ENCODE peak calls at places on chromosome 5, in five cellular contexts. Q is suprapubic skin, C is stomach, Z is transverse colon, S is testis. O is an unnamed sample.

GRCh38 chr5:178791976-178792375 is 61.5 kb upstream of the ZNF354A start:
- DNase-seq in Q (no peak), C (no peak), Z (no peak), S (no peak), O (no peak)

GRCh38 chr5:95858023-95858461 is 35.5 kb upstream of the GLRX start:
- DNase-seq in Q (peak), C (no peak), Z (no peak), S (no peak), O (no peak)

GRCh38 chr5:178114325-178115135 is 1.2 kb downstream of the N4BP3 start:
- DNase-seq in Q (no peak), C (peak), Z (peak), S (peak), O (no peak)

GRCh38 chr5:102611312-102611711 is 112.5 kb upstream of the SLCO6A1 start:
- DNase-seq in Q (no peak), C (no peak), Z (no peak), S (no peak), O (no peak)

GRCh38 chr5:107772418-107773310 is 101.9 kb upstream of the EFNA5 start:
- DNase-seq in Q (no peak), C (no peak), Z (no peak), S (no peak), O (no peak)

GRCh38 chr5:138503487-138504270 is 38.4 kb downstream of the EGR1 start:
- DNase-seq in Q (no peak), C (peak), Z (peak), S (peak), O (peak)

GRCh38 chr5:63094730-63095129 is 516.1 kb downstream of the LRRC70 start:
- DNase-seq in Q (no peak), C (no peak), Z (no peak), S (no peak), O (no peak)

GRCh38 chr5:120778491-120779293 is 314.6 kb downstream of the PRR16 start:
- DNase-seq in Q (no peak), C (no peak), Z (no peak), S (no peak), O (no peak)

GRCh38 chr5:68423154-68423811 is 207.7 kb downstream of the PIK3R1 start:
- DNase-seq in Q (no peak), C (no peak), Z (no peak), S (no peak), O (no peak)

GRCh38 chr5:40446910-40447309 is 232.8 kb upstream of the PTGER4 start:
- DNase-seq in Q (no peak), C (no peak), Z (no peak), S (no peak), O (no peak)

GRCh38 chr5:55897206-55897894 is 46.2 kb downstream of the IL31RA start:
- DNase-seq in Q (no peak), C (no peak), Z (no peak), S (no peak), O (no peak)

GRCh38 chr5:133247881-133248642 is 196.2 kb downstream of the HSPA4 start:
- DNase-seq in Q (no peak), C (no peak), Z (no peak), S (peak), O (no peak)

GRCh38 chr5:11906495-11906894 is 2.2 kb upstream of the CTNND2 start:
- DNase-seq in Q (no peak), C (no peak), Z (no peak), S (no peak), O (no peak)

GRCh38 chr5:108836492-108836891 is 88.8 kb downstream of the FER start:
- DNase-seq in Q (no peak), C (no peak), Z (no peak), S (no peak), O (no peak)

GRCh38 chr5:39171647-39172046 is 47.7 kb downstream of the FYB1 start:
- DNase-seq in Q (no peak), C (no peak), Z (no peak), S (no peak), O (no peak)
- TF ChIP-seq CTCF in Q (no peak), C (no peak), Z (no peak), S (no peak), O (no peak)

DNA sequence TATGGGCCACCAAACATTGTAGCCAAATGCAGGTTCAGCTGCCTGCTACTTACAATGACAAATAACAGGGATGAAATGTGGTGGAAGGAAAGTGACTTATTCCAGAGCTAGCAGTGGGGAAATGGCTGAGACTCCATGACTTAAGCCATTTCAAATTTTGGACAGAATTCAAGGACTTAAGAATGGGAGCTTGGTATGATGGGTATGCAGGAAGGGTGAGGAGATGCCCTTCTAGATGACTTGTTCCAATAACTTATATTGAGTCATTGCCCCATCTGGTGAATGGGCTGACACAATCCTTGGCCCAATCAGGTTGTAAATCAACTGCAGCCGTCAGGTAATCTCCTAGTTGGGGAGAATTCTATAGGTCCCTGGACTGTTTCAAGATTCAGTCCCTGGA is 230.7 kb upstream of the SGCD start:
- DNase-seq in Q (no peak), C (no peak), Z (no peak), S (no peak), O (no peak)
- TF ChIP-seq CTCF in Q (no peak), C (no peak), Z (no peak), S (no peak), O (no peak)

GRCh38 chr5:140821375-140822280 is at the start of gene PCDHA5:
- DNase-seq in Q (no peak), C (no peak), Z (no peak), S (peak), O (no peak)
- TF ChIP-seq CTCF in Q (no peak), C (peak), Z (no peak), S (peak), O (no peak)

DNA sequence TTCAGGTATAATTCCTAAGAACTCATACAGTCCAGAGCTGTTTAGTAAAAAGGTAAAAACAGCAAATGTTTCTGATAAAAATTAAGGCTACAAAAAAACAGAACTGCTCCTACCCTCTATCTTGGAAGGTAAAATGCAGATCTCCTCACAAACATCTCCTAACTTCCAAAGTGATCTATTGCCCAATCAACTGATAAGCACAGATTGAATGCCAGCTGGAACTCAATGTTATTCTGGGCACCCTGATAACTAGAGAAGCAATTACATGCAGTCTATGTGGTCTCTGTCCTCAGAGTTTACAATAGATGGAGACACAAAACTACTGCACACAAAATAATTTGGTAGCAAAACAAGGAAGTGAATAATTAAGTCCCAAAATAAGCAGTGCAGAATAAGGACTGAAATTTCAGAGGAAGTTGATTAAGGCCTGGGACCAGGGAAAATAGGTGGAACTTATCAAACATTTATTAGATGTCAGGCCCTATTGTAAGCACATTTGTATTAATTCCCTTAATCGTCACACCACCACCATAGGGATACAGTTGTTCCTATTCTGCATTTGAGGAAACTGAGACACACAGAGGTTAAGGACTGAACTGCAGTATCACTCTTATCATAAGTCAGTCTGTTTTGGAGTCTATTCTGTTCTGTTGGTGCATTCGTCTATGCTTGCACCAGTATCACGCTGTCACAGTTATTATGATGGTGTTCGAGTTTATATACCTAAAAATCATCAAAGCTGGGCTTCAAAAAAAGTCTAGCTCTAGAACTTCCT is 102.2 kb upstream of the TARS1 start:
- DNase-seq in Q (no peak), C (no peak), Z (no peak), S (no peak), O (no peak)
- TF ChIP-seq CTCF in Q (no peak), C (no peak), Z (no peak), S (no peak), O (no peak)

GRCh38 chr5:124921694-124922093 is 175.3 kb upstream of the ZNF608 start:
- DNase-seq in Q (no peak), C (no peak), Z (no peak), S (no peak), O (no peak)

GRCh38 chr5:124924729-124925128 is 178.3 kb upstream of the ZNF608 start:
- DNase-seq in Q (no peak), C (no peak), Z (no peak), S (no peak), O (no peak)

GRCh38 chr5:124920909-124921666 is 174.6 kb upstream of the ZNF608 start:
- DNase-seq in Q (no peak), C (no peak), Z (no peak), S (no peak), O (no peak)

GRCh38 chr5:124922255-124922975 is 176.0 kb upstream of the ZNF608 start:
- DNase-seq in Q (no peak), C (no peak), Z (no peak), S (no peak), O (no peak)

DNA sequence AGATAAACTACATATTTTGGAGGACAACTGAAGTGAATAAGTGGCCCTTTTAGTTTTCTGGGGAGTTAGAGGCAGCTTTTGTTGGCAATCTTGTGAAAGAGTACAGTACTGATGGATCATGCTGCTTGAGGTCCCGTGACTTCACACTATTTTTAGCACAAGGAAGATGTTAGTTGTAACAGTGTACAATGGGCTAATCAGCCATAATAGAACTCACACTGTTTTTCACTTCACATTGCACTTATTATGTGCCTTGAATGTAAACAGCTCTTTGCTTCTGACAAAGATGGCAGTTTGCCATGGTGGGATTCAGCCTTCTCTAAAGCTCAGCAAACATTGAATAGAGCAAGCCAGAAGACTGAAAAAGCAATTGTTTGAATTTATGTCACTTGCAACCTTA is 176.7 kb upstream of the ZNF608 start:
- DNase-seq in Q (no peak), C (no peak), Z (no peak), S (peak), O (no peak)
- TF ChIP-seq CTCF in Q (no peak), C (no peak), Z (no peak), S (no peak), O (no peak)

DNA sequence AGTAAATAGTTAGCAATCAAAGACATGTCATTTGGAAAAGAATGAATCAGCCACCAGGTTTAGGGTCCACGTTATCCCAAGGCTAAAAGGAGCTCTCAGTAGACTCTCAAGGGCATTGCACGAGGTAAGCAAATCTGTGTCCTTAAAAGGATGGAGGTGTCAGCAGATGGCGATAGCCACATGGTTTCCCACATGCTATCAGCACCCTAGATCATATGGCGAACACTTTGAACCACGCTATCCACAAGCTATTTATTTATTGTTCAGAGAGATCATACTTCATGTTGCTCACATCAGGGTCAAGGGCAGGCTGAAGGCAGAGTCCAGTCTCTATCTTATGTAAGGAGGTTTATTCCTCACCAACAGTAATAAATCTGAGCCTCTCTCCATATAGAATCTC is 43.7 kb downstream of the CDH6 start:
- DNase-seq in Q (no peak), C (no peak), Z (no peak), S (no peak), O (no peak)
- TF ChIP-seq CTCF in Q (no peak), C (no peak), Z (no peak), S (no peak), O (peak)

DNA sequence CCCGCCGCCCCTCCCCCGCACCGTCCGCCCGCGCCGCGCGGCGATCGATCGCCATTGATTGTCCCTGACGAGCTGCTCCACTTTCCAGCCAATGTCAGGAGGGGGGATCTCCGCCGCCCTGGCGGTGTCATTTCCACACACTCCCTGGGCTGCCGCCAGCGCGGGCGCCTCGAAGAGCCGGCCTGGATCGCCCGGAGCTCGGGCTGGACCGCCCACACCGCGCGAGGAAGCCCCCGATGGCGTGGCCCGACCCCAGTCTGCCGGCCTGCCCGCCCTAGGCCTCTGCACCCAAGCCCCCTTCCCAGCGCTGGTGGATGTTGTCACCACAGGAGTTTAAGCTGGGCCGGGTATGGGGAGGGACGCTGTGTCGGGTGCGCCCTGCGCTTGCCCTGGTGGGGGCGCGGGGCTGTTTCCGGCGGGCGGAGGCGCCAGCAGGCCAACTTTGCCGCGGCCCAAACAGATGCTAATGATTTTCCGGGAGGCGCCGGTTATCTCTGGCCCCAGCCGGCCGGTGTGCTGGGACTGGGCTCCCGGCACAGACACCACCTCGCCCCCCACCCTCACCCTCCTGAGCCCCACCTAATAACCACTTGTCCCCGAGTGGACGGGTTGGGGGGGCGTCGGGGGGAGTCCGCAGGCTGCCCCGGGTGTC is 10.6 kb upstream of the CXXC5 start:
- DNase-seq in Q (peak), C (peak), Z (peak), S (peak), O (peak)
- TF ChIP-seq CTCF in Q (no peak), C (peak), Z (peak), S (peak), O (no peak)

GRCh38 chr5:34905564-34905963 is 9.7 kb downstream of the RAD1 start:
- DNase-seq in Q (no peak), C (no peak), Z (no peak), S (no peak), O (no peak)
- TF ChIP-seq CTCF in Q (no peak), C (peak), Z (no peak), S (no peak), O (peak)

GRCh38 chr5:168307925-168308584 is 16.6 kb downstream of the WWC1 start:
- DNase-seq in Q (no peak), C (no peak), Z (no peak), S (no peak), O (no peak)

GRCh38 chr5:168308976-168309598 is 17.6 kb downstream of the WWC1 start:
- DNase-seq in Q (no peak), C (no peak), Z (no peak), S (no peak), O (no peak)

GRCh38 chr5:168313596-168314204 is 22.3 kb downstream of the WWC1 start:
- DNase-seq in Q (no peak), C (no peak), Z (no peak), S (no peak), O (no peak)

GRCh38 chr5:168312606-168313297 is 21.3 kb downstream of the WWC1 start:
- DNase-seq in Q (no peak), C (no peak), Z (no peak), S (no peak), O (no peak)

DNA sequence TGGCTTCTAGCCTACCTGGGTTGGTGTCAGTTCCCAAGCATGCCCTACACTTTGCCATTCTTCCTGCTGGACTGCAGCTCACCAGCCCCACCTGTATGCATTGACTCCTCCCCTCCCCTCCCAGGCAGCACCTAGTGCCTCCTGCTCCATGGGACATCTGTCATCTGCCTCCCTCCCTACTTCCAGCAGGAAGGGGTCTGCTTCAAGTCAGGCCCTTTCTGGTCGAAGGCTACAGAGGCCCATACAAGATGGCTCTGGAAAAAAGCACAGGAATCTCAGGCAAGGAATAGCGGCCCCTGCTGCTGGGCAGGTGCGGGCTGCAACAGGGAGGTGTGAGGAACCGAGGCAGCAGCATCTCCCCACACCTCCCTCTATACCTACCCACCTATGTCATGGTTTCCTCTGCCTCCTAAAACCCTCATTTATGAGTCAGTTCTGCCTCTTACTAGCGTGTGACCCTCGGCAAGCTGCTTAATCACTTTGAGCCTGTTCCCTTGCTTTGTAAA is 19.7 kb downstream of the WWC1 start:
- DNase-seq in Q (no peak), C (peak), Z (peak), S (no peak), O (no peak)
- TF ChIP-seq CTCF in Q (no peak), C (no peak), Z (no peak), S (no peak), O (no peak)

O was measured in D721Med.